ENCODE peak calls at places on chromosome 4, in four cellular contexts. X is HCT116, T is SK-N-SH, W is GM12878. V is an unnamed sample.

GRCh38 chr4:39514888-39515401 is 12.3 kb downstream of the UGDH start:
- DNase-seq in X (peak; percentile 27), T (no peak), W (no peak), V (no peak)

GRCh38 chr4:189850239-189850856 is 90.3 kb upstream of the FRG1 start:
- DNase-seq in T (no peak), X (no peak), W (no peak), V (no peak)

GRCh38 chr4:168908859-168909390 is 101.1 kb downstream of the CBR4 start:
- DNase-seq in T (no peak), W (no peak), X (no peak), V (no peak)

GRCh38 chr4:67922697-67923096 is 38.9 kb upstream of the TMPRSS11D start:
- DNase-seq in T (peak; percentile 15), X (no peak), W (no peak), V (no peak)

GRCh38 chr4:174578366-174578765 is 56.1 kb upstream of the HPGD start:
- DNase-seq in X (no peak), T (no peak), W (no peak), V (no peak)

GRCh38 chr4:169612869-169613859 is 781 bp upstream of the NEK1 start:
- DNase-seq in X (peak; percentile 68), T (peak; percentile 65), W (no peak), V (peak; percentile 87)

GRCh38 chr4:39718366-39719323 is 20.7 kb downstream of the UBE2K start:
- DNase-seq in X (no peak), W (no peak), T (no peak), V (no peak)

GRCh38 chr4:72319596-72319995 is 249.4 kb downstream of the ADAMTS3 start:
- DNase-seq in T (no peak), W (no peak), X (no peak), V (no peak)

GRCh38 chr4:5891563-5892320 is 1.1 kb downstream of the CRMP1 start:
- DNase-seq in W (no peak), T (peak; percentile 43), X (no peak), V (no peak)

GRCh38 chr4:186700746-186701145 is 22.9 kb downstream of the FAT1 start:
- DNase-seq in X (no peak), T (no peak), W (no peak), V (no peak)

GRCh38 chr4:141346144-141346543 is 125.4 kb downstream of the ZNF330 start:
- DNase-seq in X (peak; percentile 24), T (peak; percentile 66), W (no peak), V (peak; percentile 41)

GRCh38 chr4:25144870-25145481 is 15.3 kb downstream of the SEPSECS start:
- DNase-seq in W (no peak), X (peak; percentile 24), T (peak; percentile 43), V (peak; percentile 25)

GRCh38 chr4:165210566-165210965 is 3.2 kb downstream of the KLHL2 start:
- DNase-seq in T (no peak), W (no peak), X (no peak), V (peak; percentile 57)

GRCh38 chr4:122584517-122584916 is 36.3 kb downstream of the IL21 start:
- DNase-seq in W (no peak), T (no peak), X (no peak), V (no peak)

GRCh38 chr4:21304061-21304541 is 603.8 kb downstream of the PACRGL start:
- DNase-seq in W (no peak), X (no peak), T (peak; percentile 71), V (no peak)

GRCh38 chr4:81445196-81445595 is 26.5 kb downstream of the RASGEF1B start:
- DNase-seq in X (no peak), W (no peak), T (no peak), V (no peak)

GRCh38 chr4:85475631-85476233 is 782 bp downstream of the ARHGAP24 start:
- DNase-seq in X (no peak), T (no peak), W (no peak), V (no peak)

GRCh38 chr4:146960634-146961033 is 15.0 kb upstream of the TTC29 start:
- DNase-seq in T (no peak), X (no peak), W (no peak), V (no peak)

GRCh38 chr4:170008801-170009200 is 17.4 kb downstream of the MFAP3L start:
- DNase-seq in T (no peak), W (no peak), X (no peak), V (no peak)

GRCh38 chr4:95077864-95078263 is 320.1 kb downstream of the BMPR1B start:
- DNase-seq in W (no peak), T (no peak), X (no peak), V (no peak)

GRCh38 chr4:15691346-15692140 is 9.9 kb downstream of the FAM200B start:
- DNase-seq in W (no peak), T (no peak), X (no peak), V (no peak)

GRCh38 chr4:58514299-58514698 is 1404.1 kb upstream of the IGFBP7 start:
- DNase-seq in X (no peak), T (no peak), W (no peak), V (no peak)

GRCh38 chr4:90950385-90950841 is 823.2 kb downstream of the CCSER1 start:
- DNase-seq in W (no peak), X (no peak), T (peak; percentile 43), V (no peak)

GRCh38 chr4:81565137-81565870 is 93.6 kb upstream of the RASGEF1B start:
- DNase-seq in T (no peak), X (no peak), W (no peak), V (no peak)

GRCh38 chr4:106809083-106809482 is 227.0 kb downstream of the DKK2 start:
- DNase-seq in W (no peak), T (peak; percentile 4), X (peak; percentile 26), V (peak; percentile 65)

GRCh38 chr4:20615492-20616136 is 84.6 kb upstream of the PACRGL start:
- DNase-seq in T (no peak), X (peak; percentile 27), W (no peak), V (no peak)

GRCh38 chr4:140061883-140062282 is 92.1 kb downstream of the MAML3 start:
- DNase-seq in X (no peak), W (no peak), T (no peak), V (no peak)

GRCh38 chr4:140066031-140066930 is 87.7 kb downstream of the MAML3 start:
- DNase-seq in W (no peak), T (no peak), X (no peak), V (no peak)

GRCh38 chr4:140069068-140069467 is 84.9 kb downstream of the MAML3 start:
- DNase-seq in T (no peak), X (no peak), W (no peak), V (no peak)

GRCh38 chr4:140068247-140068646 is 85.7 kb downstream of the MAML3 start:
- DNase-seq in X (no peak), T (no peak), W (no peak), V (no peak)

GRCh38 chr4:140065393-140065792 is 88.6 kb downstream of the MAML3 start:
- DNase-seq in T (no peak), W (no peak), X (no peak), V (no peak)
- TF ChIP-seq JUND in T (no peak), W (no peak), X (no peak), V (no peak)

DNA sequence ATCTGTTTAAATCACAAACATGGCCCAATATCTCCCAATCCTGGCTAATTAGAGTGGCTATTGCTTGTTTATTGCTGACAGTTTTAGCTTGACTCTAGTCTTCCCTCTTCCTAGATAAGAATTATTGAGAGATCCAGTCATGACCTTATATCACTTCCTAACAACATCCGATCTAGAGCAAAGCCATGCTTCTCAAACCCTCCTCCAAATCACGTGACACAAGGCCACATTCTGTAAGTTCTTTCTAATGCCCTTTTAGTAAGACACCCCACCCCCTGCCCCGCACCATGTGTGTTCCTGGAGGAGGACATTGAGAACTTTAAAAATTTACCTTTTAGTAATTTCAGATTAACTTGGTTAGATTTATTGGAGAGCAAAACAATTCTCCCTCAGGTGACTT is 40.6 kb upstream of the RASSF6 start:
- DNase-seq in T (no peak), W (no peak), X (no peak), V (no peak)
- TF ChIP-seq JUND in T (no peak), W (no peak), X (no peak), V (no peak)

DNA sequence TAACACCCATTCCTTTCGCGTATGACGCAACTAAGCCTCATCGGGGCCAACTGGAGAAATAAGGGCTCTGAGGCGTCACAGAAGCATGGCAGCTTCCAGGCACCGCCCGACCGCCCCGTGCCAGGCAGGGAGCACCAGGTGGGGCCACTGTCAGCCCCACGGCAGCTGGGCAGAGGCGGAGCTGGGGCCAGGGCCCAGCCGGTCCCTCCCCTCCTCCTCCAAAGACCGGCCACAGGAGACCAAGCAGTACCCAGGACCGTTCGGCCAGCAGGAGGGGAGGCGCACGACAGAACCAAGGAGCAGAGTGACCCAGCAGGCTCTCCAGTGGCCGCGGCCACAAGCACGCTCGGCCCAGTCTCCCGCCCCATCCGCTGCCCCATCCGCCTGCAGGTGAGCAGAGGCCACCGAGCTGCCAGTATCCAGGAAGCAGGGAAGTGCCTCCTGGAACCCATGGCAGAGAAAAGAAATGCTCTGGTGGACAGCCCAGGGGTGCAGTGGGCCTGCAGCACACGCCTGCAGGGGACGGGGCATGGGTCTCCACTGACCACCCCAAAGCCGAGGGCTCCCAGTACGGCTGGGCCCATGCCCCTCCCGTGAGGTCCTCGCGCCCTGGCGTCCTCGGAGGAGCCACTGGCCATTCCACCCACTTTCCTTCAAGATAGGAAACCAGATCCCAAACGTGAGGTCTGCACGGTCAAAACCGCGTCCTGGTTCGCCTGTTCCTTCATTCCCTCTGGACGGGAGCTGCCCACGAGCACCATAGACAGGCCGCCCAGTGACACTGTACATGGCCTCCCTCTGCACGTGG is 9.6 kb downstream of the CTBP1 start:
- DNase-seq in W (no peak), T (peak; percentile 20), X (no peak), V (no peak)
- TF ChIP-seq JUND in W (no peak), T (no peak), X (no peak), V (no peak)

DNA sequence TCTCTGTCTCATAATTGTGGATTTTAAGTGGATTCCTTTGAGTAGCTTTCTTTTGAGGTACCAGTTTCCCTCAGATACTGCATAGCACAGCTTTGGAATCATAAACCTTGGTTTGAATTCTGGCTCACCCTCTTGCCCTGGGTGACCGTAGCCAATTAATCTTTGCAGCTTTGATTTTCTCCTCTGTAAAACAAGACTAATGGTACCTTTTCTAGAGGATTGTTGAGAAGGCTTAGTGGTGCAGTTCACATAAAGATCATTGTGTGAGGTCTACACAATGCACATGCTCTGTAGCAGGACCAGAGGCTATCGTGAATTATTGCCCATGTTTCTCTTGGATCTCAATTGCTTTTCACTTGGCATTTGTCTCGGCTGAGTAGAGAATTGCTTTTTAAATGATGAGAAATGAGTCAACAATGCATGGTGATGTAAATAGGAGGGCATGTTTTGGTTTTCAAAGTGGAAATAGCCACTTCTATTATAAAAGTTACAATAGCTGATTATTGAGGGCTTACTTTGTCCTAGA is 47.9 kb downstream of the TMEM131L start:
- DNase-seq in T (no peak), X (peak; percentile 76), W (no peak), V (no peak)
- TF ChIP-seq JUND in T (peak; percentile 56), X (peak; percentile 57), W (no peak), V (no peak)

GRCh38 chr4:55291227-55291629 is 54.8 kb upstream of the SRD5A3 start:
- DNase-seq in W (no peak), T (no peak), X (no peak), V (no peak)
- TF ChIP-seq JUND in W (no peak), T (no peak), X (no peak), V (no peak)

GRCh38 chr4:153008578-153009199 is 72.6 kb downstream of the FHDC1 start:
- DNase-seq in W (peak; percentile 28), T (no peak), X (no peak), V (no peak)
- TF ChIP-seq JUND in W (no peak), T (no peak), X (no peak), V (no peak)

GRCh38 chr4:4542824-4543485 is 1.1 kb upstream of the STX18 start:
- DNase-seq in X (no peak), W (no peak), T (peak; percentile 17), V (no peak)
- TF ChIP-seq JUND in X (no peak), W (no peak), T (no peak), V (no peak)

GRCh38 chr4:108080752-108081151 is 88.0 kb downstream of the LEF1 start:
- DNase-seq in X (no peak), W (no peak), T (no peak), V (no peak)
- TF ChIP-seq JUND in X (no peak), W (no peak), T (no peak), V (no peak)